ENCODE peak calls at places on chromosome 20, in nine cellular contexts. D is fibroblast of lung, Z is HFF-Myc, U is heart right ventricle, S is endothelial cell, B is cardiac fibroblast, O is AG09309, P is lower leg skin, W is left lung. V is an unnamed sample.

GRCh38 chr20:25040438-25040831 is 17.5 kb downstream of the ACSS1 start:
- DNase-seq in U (no peak), W (peak), Z (no peak), P (peak), O (no peak), B (peak), D (peak), S (no peak), V (peak)

GRCh38 chr20:2822073-2822472 is 5.9 kb downstream of the TMEM239 start:
- DNase-seq in Z (no peak), U (no peak), S (no peak), P (no peak), B (no peak), W (no peak), D (peak), O (no peak), V (no peak)

GRCh38 chr20:24979036-24979960 is 13.3 kb downstream of the APMAP start:
- DNase-seq in B (no peak), O (no peak), S (no peak), D (no peak), P (no peak), U (no peak), W (no peak), Z (no peak), V (no peak)

GRCh38 chr20:57470666-57471495 is 54.1 kb downstream of the CTCFL start:
- DNase-seq in U (no peak), W (no peak), D (no peak), Z (no peak), P (no peak), S (no peak), B (no peak), O (no peak), V (no peak)

GRCh38 chr20:53961527-53961926 is 108.9 kb downstream of the BCAS1 start:
- DNase-seq in W (no peak), Z (no peak), P (no peak), D (no peak), B (peak), O (no peak), U (no peak), S (no peak), V (no peak)

GRCh38 chr20:17108896-17109295 is 117.9 kb upstream of the PCSK2 start:
- DNase-seq in O (no peak), W (no peak), S (no peak), P (no peak), B (no peak), U (no peak), D (no peak), Z (no peak), V (no peak)

GRCh38 chr20:22005535-22005934 is 300.1 kb downstream of the PAX1 start:
- DNase-seq in D (no peak), W (no peak), B (no peak), P (no peak), S (no peak), Z (no peak), U (no peak), O (no peak), V (no peak)

GRCh38 chr20:22058746-22059145 is 353.3 kb downstream of the PAX1 start:
- DNase-seq in Z (no peak), W (no peak), D (no peak), S (no peak), P (no peak), U (no peak), O (no peak), B (no peak), V (no peak)

GRCh38 chr20:24627291-24627690 is 157.9 kb downstream of the SYNDIG1 start:
- DNase-seq in W (no peak), P (no peak), D (no peak), B (no peak), O (no peak), S (no peak), Z (no peak), U (no peak), V (no peak)

GRCh38 chr20:61487346-61488022 is 235.4 kb downstream of the CDH4 start:
- DNase-seq in D (peak), U (no peak), P (no peak), O (no peak), S (no peak), Z (no peak), B (no peak), W (no peak), V (no peak)

GRCh38 chr20:5135363-5136012 is 8.7 kb downstream of the CDS2 start:
- DNase-seq in D (no peak), B (no peak), S (no peak), U (no peak), Z (no peak), P (no peak), O (no peak), W (no peak), V (no peak)

GRCh38 chr20:24651171-24651972 is 181.9 kb downstream of the SYNDIG1 start:
- DNase-seq in W (no peak), Z (no peak), B (peak), U (no peak), P (no peak), S (no peak), D (peak), O (peak), V (no peak)

GRCh38 chr20:37526839-37527637 is 638 bp downstream of the BLCAP start:
- DNase-seq in P (no peak), W (no peak), D (peak), B (peak), Z (no peak), U (peak), S (peak), O (no peak), V (no peak)

GRCh38 chr20:13610205-13610604 is 28.5 kb downstream of the TASP1 start:
- DNase-seq in S (peak), B (peak), U (no peak), W (no peak), Z (no peak), D (no peak), P (no peak), O (no peak), V (no peak)

DNA sequence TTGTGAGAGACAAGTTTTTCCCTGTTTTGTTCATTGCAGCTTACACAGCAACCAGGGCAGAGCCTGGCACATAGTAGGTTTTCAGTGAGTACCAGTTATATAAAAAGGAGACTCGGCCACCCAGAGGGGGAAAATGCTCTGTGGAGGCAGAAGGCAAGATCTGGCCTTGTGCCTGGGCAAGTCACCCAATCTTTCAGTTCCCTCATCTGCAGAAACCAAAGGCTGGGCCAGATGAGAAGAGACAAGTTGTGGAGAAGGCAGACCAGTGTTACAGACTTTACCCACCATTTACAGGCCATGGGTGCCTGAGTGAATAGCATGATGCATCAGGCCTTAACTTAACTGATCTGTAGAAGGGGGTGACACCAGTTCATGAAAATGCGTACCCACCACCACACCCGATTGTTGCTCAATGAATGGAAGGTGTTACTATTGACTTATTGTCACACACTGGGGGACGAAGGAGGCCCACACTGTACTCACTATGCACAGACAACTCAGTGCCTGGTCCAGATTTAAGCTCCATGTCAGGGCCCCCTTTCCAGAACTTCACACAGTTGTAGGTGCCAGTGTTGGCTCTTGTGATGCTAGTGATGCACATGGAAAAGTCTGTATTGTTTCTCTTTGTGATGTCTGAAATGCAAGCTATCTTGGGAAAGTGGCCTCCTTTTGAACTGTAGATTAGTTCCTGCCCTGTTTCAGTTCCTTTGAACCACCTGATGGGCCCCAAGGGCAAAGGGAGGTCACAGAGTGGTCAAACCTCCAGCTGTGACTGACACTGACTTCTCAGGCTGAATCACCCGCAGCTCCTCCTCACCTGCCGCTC is 64.3 kb upstream of the SIRPG start:
- DNase-seq in W (no peak), B (no peak), S (no peak), P (no peak), D (no peak), Z (no peak), O (no peak), U (no peak), V (no peak)
- TF ChIP-seq CTCF in W (no peak), B (no peak), S (no peak), P (no peak), D (no peak), Z (no peak), O (no peak), U (no peak), V (no peak)

DNA sequence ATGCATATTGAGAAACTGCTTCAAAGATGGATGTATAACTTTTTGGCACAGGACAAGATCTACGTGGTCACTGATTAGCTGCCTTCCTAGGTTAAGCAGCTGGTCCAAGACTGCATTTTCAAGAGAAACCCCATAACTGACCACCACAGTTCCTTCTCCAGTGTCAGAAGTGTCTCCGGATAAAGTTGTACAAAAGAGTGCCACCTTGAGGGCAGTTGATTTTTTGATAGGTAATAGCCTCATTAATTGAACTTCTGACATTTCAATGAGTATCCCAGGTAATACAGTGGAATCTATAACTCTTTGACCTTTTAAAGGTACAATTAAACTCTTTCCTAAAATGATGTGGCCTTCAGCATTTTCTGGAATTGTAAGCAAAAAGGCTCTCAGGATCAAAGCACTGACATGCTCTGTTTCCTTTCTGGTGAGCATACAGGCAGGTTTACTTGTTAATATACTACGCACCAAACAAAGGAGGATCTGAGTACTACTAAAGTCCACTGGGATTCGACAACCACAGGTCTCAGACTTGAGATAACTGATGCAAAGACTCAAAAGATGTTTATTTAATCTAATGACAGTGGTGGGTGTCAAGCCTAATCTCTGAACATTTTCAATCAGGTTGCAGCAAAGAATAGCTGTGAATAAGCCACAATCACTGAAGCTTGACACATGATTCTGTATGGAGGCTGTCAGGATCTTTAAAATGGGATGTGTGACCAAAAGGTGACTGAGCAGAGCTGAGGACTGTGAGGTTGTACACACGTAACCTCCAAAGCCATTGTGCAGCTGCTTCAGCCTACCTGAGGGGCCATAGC is 21.2 kb downstream of the MKKS start:
- DNase-seq in S (no peak), O (no peak), U (no peak), Z (no peak), B (peak), W (no peak), P (no peak), D (peak), V (no peak)
- TF ChIP-seq CTCF in S (no peak), O (peak), U (no peak), Z (no peak), B (peak), W (no peak), P (no peak), D (peak), V (no peak)

DNA sequence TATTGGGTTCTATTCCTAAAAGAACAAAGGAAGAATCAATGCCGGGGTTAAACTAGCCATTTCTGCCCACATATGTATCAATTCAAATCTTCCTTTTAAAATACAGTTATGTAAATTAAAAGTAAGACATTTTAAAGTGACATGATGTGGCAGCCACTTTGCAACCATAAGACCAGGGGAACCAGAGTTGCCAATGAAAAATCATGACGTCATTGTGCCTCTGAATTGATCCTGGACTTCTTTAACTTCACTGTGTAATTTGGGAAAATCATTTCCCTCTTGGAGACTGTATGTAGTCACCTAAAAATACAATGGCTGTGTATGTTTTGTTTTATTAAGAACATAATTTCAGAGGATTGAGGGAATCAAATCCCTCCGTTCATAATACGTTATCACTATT is 42.2 kb downstream of the SLC13A3 start:
- DNase-seq in B (no peak), S (no peak), P (no peak), W (no peak), Z (no peak), D (no peak), O (no peak), U (no peak), V (no peak)
- TF ChIP-seq CTCF in B (no peak), S (no peak), P (no peak), W (no peak), Z (no peak), D (no peak), O (no peak), U (no peak), V (no peak)

GRCh38 chr20:460707-461106 is 1.6 kb downstream of the TBC1D20 start:
- DNase-seq in O (no peak), S (no peak), W (no peak), B (peak), P (peak), U (no peak), D (peak), Z (no peak), V (no peak)

GRCh38 chr20:461254-462198 is 807 bp downstream of the TBC1D20 start:
- DNase-seq in B (peak), O (no peak), U (peak), S (peak), D (peak), Z (no peak), W (peak), P (peak), V (peak)

GRCh38 chr20:460180-460579 is 2.2 kb downstream of the TBC1D20 start:
- DNase-seq in D (no peak), Z (no peak), O (no peak), P (no peak), W (no peak), U (no peak), B (no peak), S (no peak), V (no peak)

GRCh38 chr20:458766-459165 is 3.6 kb downstream of the TBC1D20 start:
- DNase-seq in D (no peak), B (no peak), O (no peak), S (no peak), Z (no peak), W (no peak), P (no peak), U (no peak), V (no peak)

GRCh38 chr20:462199-462991 is at the start of gene TBC1D20:
- DNase-seq in Z (peak), B (peak), O (no peak), S (peak), D (peak), P (peak), U (peak), W (peak), V (peak)
- TF ChIP-seq CTCF in Z (no peak), B (peak), O (no peak), S (no peak), D (peak), P (no peak), U (peak), W (no peak), V (no peak)

GRCh38 chr20:49674383-49675352 is 39.0 kb downstream of the B4GALT5 start:
- DNase-seq in Z (peak), U (no peak), B (peak), D (peak), P (no peak), O (peak), S (no peak), W (no peak), V (no peak)
- TF ChIP-seq CTCF in Z (no peak), U (no peak), B (no peak), D (no peak), P (no peak), O (peak), S (no peak), W (no peak), V (no peak)